ENCODE peak calls at places on chromosome 19, in five cellular contexts. A is K562, F is stomach, U is tibial nerve, E is sigmoid colon. M is an unnamed sample.

GRCh38 chr19:34282611-34283519 is 28.5 kb downstream of the GARRE1 start:
- DNase-seq in U (no peak), E (no peak), A (no peak), F (peak), M (no peak)

GRCh38 chr19:20313894-20314293 is 146.9 kb downstream of the ZNF486 start:
- DNase-seq in U (no peak), A (no peak), E (no peak), F (no peak), M (no peak)

GRCh38 chr19:38952395-38953165 is 21.8 kb downstream of the MRPS12 start:
- DNase-seq in A (peak), F (peak), E (no peak), U (no peak), M (peak)

GRCh38 chr19:18922228-18922985 is 2.9 kb downstream of the DDX49 start:
- DNase-seq in F (no peak), A (no peak), E (no peak), U (no peak), M (no peak)

GRCh38 chr19:47239610-47240296 is 8.8 kb upstream of the BBC3 start:
- DNase-seq in U (no peak), F (peak), E (peak), A (no peak), M (peak)

GRCh38 chr19:2507109-2507508 is 31.2 kb downstream of the GADD45B start:
- DNase-seq in A (peak), F (peak), E (no peak), U (no peak), M (no peak)

GRCh38 chr19:35936738-35937268 is 629 bp downstream of the LRFN3 start:
- DNase-seq in E (no peak), U (no peak), A (no peak), F (no peak), M (no peak)

GRCh38 chr19:15087182-15087581 is 5.2 kb downstream of the OR1I1 start:
- DNase-seq in F (no peak), A (no peak), U (no peak), E (peak), M (no peak)

GRCh38 chr19:54662730-54663129 is at the start of gene LILRB4:
- DNase-seq in E (peak), A (no peak), U (peak), F (no peak), M (no peak)

GRCh38 chr19:2306971-2307370 is 983 bp downstream of the LINGO3 start:
- DNase-seq in E (no peak), F (no peak), A (no peak), U (no peak), M (no peak)

GRCh38 chr19:55486971-55487883 is 1.0 kb upstream of the SSC5D start:
- DNase-seq in U (peak), A (peak), F (no peak), E (peak), M (peak)

GRCh38 chr19:16323532-16323931 is 1.1 kb upstream of the KLF2 start:
- DNase-seq in A (no peak), F (no peak), E (no peak), U (no peak), M (no peak)

GRCh38 chr19:47446534-47447469 is 24.9 kb downstream of the SLC8A2 start:
- DNase-seq in A (peak), F (peak), E (no peak), U (no peak), M (peak)

GRCh38 chr19:42540071-42540553 is 11.8 kb upstream of the CEACAM1 start:
- DNase-seq in A (no peak), F (peak), U (no peak), E (no peak), M (no peak)

GRCh38 chr19:10602330-10603083 is 15.4 kb upstream of the AP1M2 start:
- DNase-seq in A (peak), F (peak), U (peak), E (peak), M (peak)

DNA sequence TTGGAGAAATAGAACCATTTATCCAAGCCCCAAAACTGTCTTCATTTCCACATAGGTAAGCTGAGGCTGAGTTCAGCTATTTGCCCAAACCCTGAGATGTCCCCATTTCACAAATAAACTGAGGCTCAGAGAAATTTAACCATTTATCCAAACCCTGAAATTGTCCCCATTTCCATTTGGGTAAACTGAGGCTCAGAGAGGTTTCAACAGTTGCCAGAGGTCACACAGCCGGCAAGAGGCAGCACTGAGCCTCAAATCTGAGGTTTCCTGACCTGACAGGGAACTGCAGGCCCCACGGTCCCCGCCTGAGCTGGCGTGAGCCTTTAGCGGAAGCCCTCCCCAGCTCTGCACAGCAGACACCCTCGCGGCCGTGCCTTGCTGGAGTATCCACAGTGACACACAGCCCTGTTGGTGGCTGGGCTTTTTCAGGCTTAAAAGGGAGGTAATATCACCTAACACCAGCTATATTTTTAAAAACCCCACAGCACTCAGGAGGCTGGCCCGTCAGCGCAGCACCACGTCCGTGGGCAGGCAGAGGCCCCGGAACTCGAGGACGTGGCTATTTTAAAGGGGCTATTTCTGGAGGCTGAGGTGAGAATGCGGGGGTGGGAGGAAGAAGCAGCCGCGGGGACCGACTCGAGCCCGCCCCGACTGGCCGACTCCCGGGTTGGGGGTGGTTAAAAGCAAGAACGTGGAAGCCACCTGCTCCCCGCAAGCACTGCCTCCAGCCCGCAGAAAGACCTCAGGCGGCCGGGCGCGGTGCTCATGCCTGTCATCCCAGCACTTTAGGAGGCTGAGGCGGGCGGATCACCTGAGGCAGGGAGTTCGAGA is 18.5 kb downstream of the PTPRS start:
- DNase-seq in U (no peak), A (peak), E (no peak), F (no peak), M (no peak)
- TF ChIP-seq POLR2A in U (no peak), A (no peak), E (no peak), F (no peak), M (no peak)

DNA sequence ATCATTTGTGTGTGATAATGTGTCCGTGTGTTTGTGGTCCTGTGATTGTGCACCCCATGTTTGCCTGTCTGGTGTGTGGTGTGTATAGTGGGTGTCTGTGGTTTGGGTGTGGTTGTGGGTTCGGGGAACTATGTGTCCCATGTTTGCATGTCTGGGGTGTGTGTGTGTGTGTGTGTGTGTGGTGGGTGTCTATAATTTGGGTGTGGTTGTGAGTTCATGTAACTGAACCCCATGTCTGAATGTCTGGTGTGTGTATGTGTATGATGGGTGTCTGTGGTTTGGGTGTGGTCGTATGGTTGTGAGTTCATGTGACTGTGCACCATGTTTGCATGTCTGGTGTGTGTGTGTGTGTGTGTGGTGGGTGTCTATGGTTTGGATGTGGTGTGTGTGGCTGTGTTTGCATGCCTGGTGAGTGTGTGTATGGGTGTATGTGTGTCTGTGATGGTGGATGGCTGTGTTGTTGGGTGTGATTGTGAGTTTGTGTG is 11.1 kb upstream of the NFIX start:
- DNase-seq in U (no peak), E (no peak), F (no peak), A (no peak), M (peak)
- TF ChIP-seq POLR2A in U (no peak), E (no peak), F (no peak), A (no peak), M (no peak)

DNA sequence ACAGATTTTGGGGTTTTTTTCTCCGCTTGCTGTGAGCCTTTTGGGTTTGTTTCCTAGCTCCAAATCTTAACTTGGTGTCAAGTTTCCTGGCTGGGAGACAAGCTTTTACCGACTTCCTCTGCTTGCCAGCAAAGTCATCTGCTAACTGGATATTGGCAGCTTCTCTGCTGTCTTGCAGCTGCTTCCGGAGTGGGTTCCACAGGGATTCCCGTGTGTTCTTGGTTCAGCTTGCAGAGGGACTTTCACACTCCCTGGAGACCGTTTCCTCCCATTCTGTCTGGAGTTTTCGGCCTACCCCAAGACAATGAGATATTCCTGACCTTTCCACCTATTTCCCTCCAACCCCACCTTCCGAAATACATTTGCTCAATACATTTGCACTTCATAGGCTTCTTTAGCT is 2.2 kb upstream of the COLGALT1 start:
- DNase-seq in F (no peak), U (peak), A (peak), E (peak), M (no peak)
- TF ChIP-seq POLR2A in F (no peak), U (no peak), A (no peak), E (no peak), M (no peak)

DNA sequence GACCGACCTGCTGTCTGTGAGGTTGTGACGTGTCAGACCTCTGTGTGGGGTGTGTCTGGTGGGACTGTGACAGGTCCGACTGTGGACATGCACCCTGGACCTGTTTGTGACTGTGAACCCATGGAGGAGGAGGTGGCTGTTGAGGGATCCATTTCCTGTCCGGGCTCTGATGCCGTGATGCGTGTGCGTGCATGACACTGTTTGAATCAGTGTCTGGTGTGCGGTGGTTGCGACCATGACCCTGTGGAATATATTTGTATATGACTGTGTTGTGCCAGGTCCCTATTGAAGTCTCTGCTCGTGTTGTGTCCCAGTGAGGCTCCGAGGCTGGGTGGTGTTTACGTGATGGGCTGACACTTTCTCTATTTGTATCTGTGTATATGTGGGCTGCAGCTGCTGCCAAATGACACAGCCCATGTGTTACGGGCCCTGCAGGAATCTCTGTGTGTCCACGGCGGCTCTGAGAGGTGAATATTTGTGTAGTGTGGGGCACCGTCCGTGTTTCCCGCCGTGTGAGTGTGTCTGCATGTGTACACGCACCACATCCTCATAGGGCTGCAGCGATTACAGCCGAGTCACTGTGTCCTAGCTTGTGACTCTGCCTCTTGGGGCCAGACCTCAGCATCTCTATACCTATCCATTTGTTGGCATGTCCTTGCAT is 18.3 kb downstream of the CCDC97 start:
- DNase-seq in U (no peak), E (no peak), A (peak), F (no peak), M (peak)
- TF ChIP-seq POLR2A in U (no peak), E (no peak), A (peak), F (no peak), M (peak)

GRCh38 chr19:58392945-58393724 is 2.3 kb upstream of the RNF225 start:
- DNase-seq in U (no peak), A (no peak), F (no peak), E (no peak), M (no peak)
- TF ChIP-seq POLR2A in U (no peak), A (peak), F (no peak), E (no peak), M (no peak)